ENCODE peak calls at places on chromosomes 6 and 20, in five cellular contexts. One of them, this sample, is unnamed.

GRCh38 chr20:14896569-14896968 is 559.2 kb upstream of the FLRT3 start:
- ATAC-seq in activated T-cell treated with anti-CD3 and anti-CD28 coated beads, Interleukin-2, amount 50 U/mL, for 72 hours: no peak
- ATAC-seq in heart left ventricle: no peak
- ATAC-seq in foreskin keratinocyte: no peak
- ATAC-seq in upper lobe of right lung: no peak
- ATAC-seq in this sample: no peak

GRCh38 chr6:116447496-116448011 is 13.6 kb upstream of the CALHM6 start:
- ATAC-seq in activated T-cell treated with anti-CD3 and anti-CD28 coated beads, Interleukin-2, amount 50 U/mL, for 72 hours: peak
- ATAC-seq in heart left ventricle: no peak
- ATAC-seq in foreskin keratinocyte: peak
- ATAC-seq in upper lobe of right lung: peak
- ATAC-seq in this sample: peak

GRCh38 chr20:49768204-49769124 is 44.2 kb upstream of the SLC9A8 start:
- ATAC-seq in activated T-cell treated with anti-CD3 and anti-CD28 coated beads, Interleukin-2, amount 50 U/mL, for 72 hours: peak
- ATAC-seq in heart left ventricle: peak
- ATAC-seq in foreskin keratinocyte: no peak
- ATAC-seq in upper lobe of right lung: peak
- ATAC-seq in this sample: peak

GRCh38 chr20:37758332-37758731 is 64.5 kb downstream of the CTNNBL1 start:
- ATAC-seq in activated T-cell treated with anti-CD3 and anti-CD28 coated beads, Interleukin-2, amount 50 U/mL, for 72 hours: no peak
- ATAC-seq in heart left ventricle: peak
- ATAC-seq in foreskin keratinocyte: peak
- ATAC-seq in upper lobe of right lung: no peak
- ATAC-seq in this sample: no peak

GRCh38 chr6:12545837-12546658 is 170.5 kb upstream of the PHACTR1 start:
- ATAC-seq in activated T-cell treated with anti-CD3 and anti-CD28 coated beads, Interleukin-2, amount 50 U/mL, for 72 hours: no peak
- ATAC-seq in heart left ventricle: peak
- ATAC-seq in foreskin keratinocyte: peak
- ATAC-seq in upper lobe of right lung: no peak
- ATAC-seq in this sample: no peak

GRCh38 chr6:112563368-112563767 is 216.2 kb downstream of the RFPL4B start:
- ATAC-seq in activated T-cell treated with anti-CD3 and anti-CD28 coated beads, Interleukin-2, amount 50 U/mL, for 72 hours: no peak
- ATAC-seq in heart left ventricle: no peak
- ATAC-seq in foreskin keratinocyte: no peak
- ATAC-seq in upper lobe of right lung: peak
- ATAC-seq in this sample: no peak

GRCh38 chr20:41169791-41170351 is 32.5 kb downstream of the PLCG1 start:
- ATAC-seq in activated T-cell treated with anti-CD3 and anti-CD28 coated beads, Interleukin-2, amount 50 U/mL, for 72 hours: no peak
- ATAC-seq in heart left ventricle: no peak
- ATAC-seq in foreskin keratinocyte: peak
- ATAC-seq in upper lobe of right lung: no peak
- ATAC-seq in this sample: peak

GRCh38 chr20:36851490-36851889 is 24.4 kb upstream of the TLDC2 start:
- ATAC-seq in activated T-cell treated with anti-CD3 and anti-CD28 coated beads, Interleukin-2, amount 50 U/mL, for 72 hours: no peak
- ATAC-seq in heart left ventricle: no peak
- ATAC-seq in foreskin keratinocyte: no peak
- ATAC-seq in upper lobe of right lung: no peak
- ATAC-seq in this sample: no peak

GRCh38 chr6:106857771-106858652 is 116.5 kb downstream of the CD24 start:
- ATAC-seq in activated T-cell treated with anti-CD3 and anti-CD28 coated beads, Interleukin-2, amount 50 U/mL, for 72 hours: no peak
- ATAC-seq in heart left ventricle: no peak
- ATAC-seq in foreskin keratinocyte: no peak
- ATAC-seq in upper lobe of right lung: no peak
- ATAC-seq in this sample: no peak

GRCh38 chr20:39040116-39040515 is 78.0 kb downstream of the DHX35 start:
- ATAC-seq in activated T-cell treated with anti-CD3 and anti-CD28 coated beads, Interleukin-2, amount 50 U/mL, for 72 hours: no peak
- ATAC-seq in heart left ventricle: no peak
- ATAC-seq in foreskin keratinocyte: no peak
- ATAC-seq in upper lobe of right lung: no peak
- ATAC-seq in this sample: no peak

GRCh38 chr20:62709537-62709905 is 885 bp downstream of the NTSR1 start:
- ATAC-seq in activated T-cell treated with anti-CD3 and anti-CD28 coated beads, Interleukin-2, amount 50 U/mL, for 72 hours: no peak
- ATAC-seq in heart left ventricle: no peak
- ATAC-seq in foreskin keratinocyte: no peak
- ATAC-seq in upper lobe of right lung: no peak
- ATAC-seq in this sample: no peak

GRCh38 chr20:38864662-38865061 is 59.2 kb downstream of the PPP1R16B start:
- ATAC-seq in activated T-cell treated with anti-CD3 and anti-CD28 coated beads, Interleukin-2, amount 50 U/mL, for 72 hours: no peak
- ATAC-seq in heart left ventricle: no peak
- ATAC-seq in foreskin keratinocyte: no peak
- ATAC-seq in upper lobe of right lung: no peak
- ATAC-seq in this sample: no peak

GRCh38 chr6:122798099-122798641 is 9.1 kb downstream of the SMPDL3A start:
- ATAC-seq in activated T-cell treated with anti-CD3 and anti-CD28 coated beads, Interleukin-2, amount 50 U/mL, for 72 hours: peak
- ATAC-seq in heart left ventricle: peak
- ATAC-seq in foreskin keratinocyte: peak
- ATAC-seq in upper lobe of right lung: peak
- ATAC-seq in this sample: peak

GRCh38 chr6:136763255-136763654 is 29.0 kb downstream of the MAP3K5 start:
- ATAC-seq in activated T-cell treated with anti-CD3 and anti-CD28 coated beads, Interleukin-2, amount 50 U/mL, for 72 hours: peak
- ATAC-seq in heart left ventricle: no peak
- ATAC-seq in foreskin keratinocyte: no peak
- ATAC-seq in upper lobe of right lung: no peak
- ATAC-seq in this sample: peak

GRCh38 chr6:106870069-106870468 is 104.5 kb downstream of the CD24 start:
- ATAC-seq in activated T-cell treated with anti-CD3 and anti-CD28 coated beads, Interleukin-2, amount 50 U/mL, for 72 hours: no peak
- ATAC-seq in heart left ventricle: no peak
- ATAC-seq in foreskin keratinocyte: peak
- ATAC-seq in upper lobe of right lung: peak
- ATAC-seq in this sample: no peak

GRCh38 chr6:148548065-148548748 is 198.6 kb upstream of the UST start:
- ATAC-seq in activated T-cell treated with anti-CD3 and anti-CD28 coated beads, Interleukin-2, amount 50 U/mL, for 72 hours: no peak
- ATAC-seq in heart left ventricle: no peak
- ATAC-seq in foreskin keratinocyte: no peak
- ATAC-seq in upper lobe of right lung: peak
- ATAC-seq in this sample: no peak

GRCh38 chr6:37990762-37991525 is 171.4 kb downstream of the ZFAND3 start:
- ATAC-seq in activated T-cell treated with anti-CD3 and anti-CD28 coated beads, Interleukin-2, amount 50 U/mL, for 72 hours: no peak
- ATAC-seq in heart left ventricle: no peak
- ATAC-seq in foreskin keratinocyte: peak
- ATAC-seq in upper lobe of right lung: no peak
- ATAC-seq in this sample: no peak

GRCh38 chr6:145070791-145071190 is 664.5 kb downstream of the EPM2A start:
- ATAC-seq in activated T-cell treated with anti-CD3 and anti-CD28 coated beads, Interleukin-2, amount 50 U/mL, for 72 hours: no peak
- ATAC-seq in heart left ventricle: no peak
- ATAC-seq in foreskin keratinocyte: peak
- ATAC-seq in upper lobe of right lung: no peak
- ATAC-seq in this sample: no peak

GRCh38 chr6:27114792-27115191 is 132.7 kb upstream of the PRSS16 start:
- ATAC-seq in activated T-cell treated with anti-CD3 and anti-CD28 coated beads, Interleukin-2, amount 50 U/mL, for 72 hours: peak
- ATAC-seq in heart left ventricle: no peak
- ATAC-seq in foreskin keratinocyte: peak
- ATAC-seq in upper lobe of right lung: peak
- ATAC-seq in this sample: peak

GRCh38 chr6:75308250-75308988 is 23.8 kb upstream of the TMEM30A start:
- ATAC-seq in activated T-cell treated with anti-CD3 and anti-CD28 coated beads, Interleukin-2, amount 50 U/mL, for 72 hours: no peak
- ATAC-seq in heart left ventricle: no peak
- ATAC-seq in foreskin keratinocyte: no peak
- ATAC-seq in upper lobe of right lung: no peak
- ATAC-seq in this sample: no peak

GRCh38 chr6:157326979-157327378 is 3.7 kb upstream of the TMEM242 start:
- ATAC-seq in activated T-cell treated with anti-CD3 and anti-CD28 coated beads, Interleukin-2, amount 50 U/mL, for 72 hours: no peak
- ATAC-seq in heart left ventricle: no peak
- ATAC-seq in foreskin keratinocyte: no peak
- ATAC-seq in upper lobe of right lung: no peak
- ATAC-seq in this sample: no peak

GRCh38 chr6:134375199-134375598 is 57.3 kb upstream of the SGK1 start:
- ATAC-seq in activated T-cell treated with anti-CD3 and anti-CD28 coated beads, Interleukin-2, amount 50 U/mL, for 72 hours: no peak
- ATAC-seq in heart left ventricle: no peak
- ATAC-seq in foreskin keratinocyte: no peak
- ATAC-seq in upper lobe of right lung: peak
- ATAC-seq in this sample: no peak

GRCh38 chr6:154767419-154767818 is 34.2 kb downstream of the SCAF8 start:
- ATAC-seq in activated T-cell treated with anti-CD3 and anti-CD28 coated beads, Interleukin-2, amount 50 U/mL, for 72 hours: peak
- ATAC-seq in heart left ventricle: no peak
- ATAC-seq in foreskin keratinocyte: peak
- ATAC-seq in upper lobe of right lung: no peak
- ATAC-seq in this sample: no peak

GRCh38 chr20:46767127-46767761 is 57.8 kb downstream of the SLC2A10 start:
- ATAC-seq in activated T-cell treated with anti-CD3 and anti-CD28 coated beads, Interleukin-2, amount 50 U/mL, for 72 hours: no peak
- ATAC-seq in heart left ventricle: no peak
- ATAC-seq in foreskin keratinocyte: peak
- ATAC-seq in upper lobe of right lung: peak
- ATAC-seq in this sample: peak

GRCh38 chr6:44738652-44739141 is 351.2 kb downstream of the CDC5L start:
- ATAC-seq in activated T-cell treated with anti-CD3 and anti-CD28 coated beads, Interleukin-2, amount 50 U/mL, for 72 hours: no peak
- ATAC-seq in heart left ventricle: no peak
- ATAC-seq in foreskin keratinocyte: no peak
- ATAC-seq in upper lobe of right lung: peak
- ATAC-seq in this sample: no peak

GRCh38 chr6:140537834-140538680 is 1163.6 kb upstream of the CITED2 start:
- ATAC-seq in activated T-cell treated with anti-CD3 and anti-CD28 coated beads, Interleukin-2, amount 50 U/mL, for 72 hours: no peak
- ATAC-seq in heart left ventricle: peak
- ATAC-seq in foreskin keratinocyte: peak
- ATAC-seq in upper lobe of right lung: peak
- ATAC-seq in this sample: no peak

GRCh38 chr20:34096699-34097420 is 15.2 kb downstream of the EIF2S2 start:
- ATAC-seq in activated T-cell treated with anti-CD3 and anti-CD28 coated beads, Interleukin-2, amount 50 U/mL, for 72 hours: no peak
- ATAC-seq in heart left ventricle: no peak
- ATAC-seq in foreskin keratinocyte: no peak
- ATAC-seq in upper lobe of right lung: no peak
- ATAC-seq in this sample: no peak

GRCh38 chr6:165988757-165989456 is 178.7 kb downstream of the TBXT start:
- ATAC-seq in activated T-cell treated with anti-CD3 and anti-CD28 coated beads, Interleukin-2, amount 50 U/mL, for 72 hours: no peak
- ATAC-seq in heart left ventricle: no peak
- ATAC-seq in foreskin keratinocyte: no peak
- ATAC-seq in upper lobe of right lung: peak
- ATAC-seq in this sample: no peak

GRCh38 chr20:1945134-1945618 is 48.7 kb downstream of the PDYN start:
- ATAC-seq in activated T-cell treated with anti-CD3 and anti-CD28 coated beads, Interleukin-2, amount 50 U/mL, for 72 hours: no peak
- ATAC-seq in heart left ventricle: peak
- ATAC-seq in foreskin keratinocyte: no peak
- ATAC-seq in upper lobe of right lung: peak
- ATAC-seq in this sample: no peak